ENCODE peak calls at places on chromosomes 1 and 21, in seven cellular contexts. K is AG10803, L is fibroblast of lung, W is astrocyte of the cerebellum, A is AG04450, C is MM.1S, X is choroid plexus epithelial cell. I is an unnamed sample.

GRCh38 chr1:234647758-234648157 is 37.8 kb upstream of the IRF2BP2 start:
- DNase-seq in W (no peak), C (no peak), K (no peak), X (no peak), L (no peak), A (no peak), I (no peak)

GRCh38 chr1:209612646-209613350 is 29.3 kb downstream of the CAMK1G start:
- DNase-seq in W (no peak), C (no peak), A (no peak), L (no peak), K (no peak), X (no peak), I (no peak)

GRCh38 chr1:26190373-26190987 is at the start of gene CATSPER4:
- DNase-seq in X (peak), C (no peak), A (no peak), K (peak), W (no peak), L (peak), I (no peak)

GRCh38 chr1:94126651-94127050 is 5.7 kb upstream of the ABCA4 start:
- DNase-seq in C (no peak), K (no peak), W (no peak), X (peak), L (no peak), A (no peak), I (no peak)

GRCh38 chr21:14736162-14736561 is 190.0 kb upstream of the SAMSN1 start:
- DNase-seq in K (no peak), X (no peak), L (no peak), A (no peak), W (no peak), C (peak), I (no peak)

GRCh38 chr1:49013046-49013445 is 236.4 kb upstream of the BEND5 start:
- DNase-seq in X (no peak), W (no peak), C (no peak), A (no peak), K (peak), L (no peak), I (no peak)

GRCh38 chr1:168300626-168301025 is 19.9 kb downstream of the TBX19 start:
- DNase-seq in X (no peak), K (peak), C (no peak), L (no peak), A (no peak), W (no peak), I (no peak)

GRCh38 chr21:45506836-45507522 is 35.3 kb downstream of the SLC19A1 start:
- DNase-seq in W (no peak), L (no peak), K (no peak), C (no peak), X (no peak), A (no peak), I (no peak)

GRCh38 chr1:183070923-183071618 is 47.9 kb downstream of the LAMC1 start:
- DNase-seq in X (peak), L (peak), K (peak), W (peak), C (peak), A (peak), I (peak)

GRCh38 chr1:43172532-43172972 is 422 bp downstream of the CFAP57 start:
- DNase-seq in L (peak), W (peak), X (peak), C (peak), K (peak), A (peak), I (peak)

GRCh38 chr1:247430430-247430829 is 14.5 kb downstream of the NLRP3 start:
- DNase-seq in L (no peak), C (no peak), A (no peak), K (no peak), W (no peak), X (no peak), I (no peak)

GRCh38 chr1:19472174-19472573 is 13.2 kb downstream of the CAPZB start:
- DNase-seq in X (no peak), W (no peak), K (no peak), C (no peak), A (no peak), L (no peak), I (no peak)
- H3K4me3 ChIP-seq in X (no peak), W (no peak), K (no peak), C (no peak), A (no peak), L (no peak), I (no peak)

DNA sequence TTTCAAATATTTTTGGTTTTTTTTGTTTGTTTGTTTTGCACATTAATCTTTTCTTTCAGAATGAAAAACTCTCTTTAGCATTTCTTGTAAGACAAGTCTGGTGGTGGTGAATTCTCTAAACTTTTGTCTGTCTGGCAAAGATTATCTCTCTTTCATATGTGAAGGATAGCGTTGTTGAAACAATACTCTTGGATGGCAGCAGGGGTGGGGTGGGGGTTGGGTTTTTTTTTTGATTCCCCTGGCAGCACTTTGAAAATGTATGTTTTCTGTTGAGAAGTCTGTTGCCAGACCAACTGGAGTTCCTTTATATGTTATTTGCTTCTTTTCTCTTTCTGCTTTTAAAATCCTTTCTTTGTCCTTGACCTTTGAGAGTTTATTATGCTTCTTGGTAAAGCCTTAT is 160.2 kb downstream of the VAV3 start:
- DNase-seq in W (no peak), K (no peak), C (peak), X (no peak), A (no peak), L (no peak), I (no peak)
- H3K4me3 ChIP-seq in W (no peak), K (no peak), C (no peak), X (no peak), A (no peak), L (no peak), I (no peak)

GRCh38 chr1:1218524-1219200 is 4.7 kb upstream of the TNFRSF4 start:
- DNase-seq in C (no peak), A (no peak), X (no peak), K (no peak), L (no peak), W (no peak), I (no peak)
- H3K4me3 ChIP-seq in C (no peak), A (no peak), X (no peak), K (no peak), L (no peak), W (no peak), I (no peak)

GRCh38 chr1:31780632-31781031 is 16.5 kb upstream of the ADGRB2 start:
- DNase-seq in K (no peak), L (no peak), C (no peak), W (no peak), A (no peak), X (no peak), I (no peak)

GRCh38 chr1:31783846-31784245 is 19.7 kb upstream of the ADGRB2 start:
- DNase-seq in C (no peak), L (no peak), A (no peak), K (no peak), X (no peak), W (no peak), I (no peak)

GRCh38 chr1:31781138-31782065 is 17.3 kb upstream of the ADGRB2 start:
- DNase-seq in L (peak), C (no peak), A (no peak), X (no peak), K (no peak), W (no peak), I (no peak)

GRCh38 chr1:31782766-31783410 is 18.7 kb upstream of the ADGRB2 start:
- DNase-seq in L (no peak), C (no peak), W (no peak), K (no peak), X (no peak), A (no peak), I (no peak)

GRCh38 chr1:31782066-31782762 is 18.1 kb upstream of the ADGRB2 start:
- DNase-seq in K (no peak), A (no peak), L (no peak), W (no peak), C (no peak), X (no peak), I (no peak)
- H3K4me3 ChIP-seq in K (no peak), A (no peak), L (no peak), W (no peak), C (no peak), X (no peak), I (no peak)